ENCODE peak calls at places on chromosomes 16 and 17, in six cellular contexts. W is uterus, E is HCT116, F is pancreas, G is cardiac muscle cell, B is fibroblast of lung. Z is an unnamed sample.

GRCh38 chr16:67750466-67750865 is 31.4 kb upstream of the GFOD2 start:
- DNase-seq in F (no peak), G (no peak), E (no peak), W (no peak), B (no peak), Z (no peak)

GRCh38 chr17:45700171-45701090 is 83.7 kb upstream of the CRHR1 start:
- DNase-seq in W (no peak), G (no peak), B (no peak), E (no peak), F (no peak), Z (no peak)

GRCh38 chr17:37239690-37240344 is 136.0 kb upstream of the C17orf78 start:
- DNase-seq in B (peak; percentile 57), E (peak; percentile 3), F (no peak), G (no peak), W (no peak), Z (no peak)

GRCh38 chr17:63914471-63914870 is 3.4 kb upstream of the CSHL1 start:
- DNase-seq in G (no peak), F (no peak), E (no peak), W (no peak), B (no peak), Z (no peak)

GRCh38 chr16:49528564-49529150 is 155.1 kb downstream of the C16orf78 start:
- DNase-seq in W (no peak), B (peak; percentile 1), G (peak; percentile 73), E (no peak), F (no peak), Z (no peak)

GRCh38 chr17:42849451-42850157 is 1.4 kb upstream of the AOC3 start:
- DNase-seq in E (no peak), W (no peak), G (no peak), B (no peak), F (no peak), Z (no peak)

GRCh38 chr17:9959377-9959981 is 54.4 kb upstream of the RCVRN start:
- DNase-seq in F (no peak), G (peak; percentile 69), E (peak; percentile 28), B (peak; percentile 69), W (peak; percentile 54), Z (no peak)

GRCh38 chr16:1441391-1441829 is 2.9 kb downstream of the CCDC154 start:
- DNase-seq in E (no peak), B (no peak), F (no peak), W (no peak), G (no peak), Z (no peak)

GRCh38 chr16:69150146-69150865 is 17.9 kb downstream of the UTP4 start:
- DNase-seq in B (peak; percentile 87), G (peak; percentile 88), W (peak; percentile 78), F (no peak), E (peak; percentile 55), Z (peak; percentile 65)

GRCh38 chr16:3460121-3460520 is 16.6 kb downstream of the NAA60 start:
- DNase-seq in F (no peak), G (no peak), W (no peak), E (no peak), B (no peak), Z (no peak)

GRCh38 chr16:23351360-23351759 is 49.3 kb downstream of the SCNN1B start:
- DNase-seq in G (no peak), B (no peak), W (no peak), E (no peak), F (no peak), Z (no peak)

GRCh38 chr17:81020767-81021497 is 14.0 kb upstream of the BAIAP2 start:
- DNase-seq in G (no peak), F (peak; percentile 72), E (no peak), W (peak; percentile 20), B (peak; percentile 34), Z (no peak)

DNA sequence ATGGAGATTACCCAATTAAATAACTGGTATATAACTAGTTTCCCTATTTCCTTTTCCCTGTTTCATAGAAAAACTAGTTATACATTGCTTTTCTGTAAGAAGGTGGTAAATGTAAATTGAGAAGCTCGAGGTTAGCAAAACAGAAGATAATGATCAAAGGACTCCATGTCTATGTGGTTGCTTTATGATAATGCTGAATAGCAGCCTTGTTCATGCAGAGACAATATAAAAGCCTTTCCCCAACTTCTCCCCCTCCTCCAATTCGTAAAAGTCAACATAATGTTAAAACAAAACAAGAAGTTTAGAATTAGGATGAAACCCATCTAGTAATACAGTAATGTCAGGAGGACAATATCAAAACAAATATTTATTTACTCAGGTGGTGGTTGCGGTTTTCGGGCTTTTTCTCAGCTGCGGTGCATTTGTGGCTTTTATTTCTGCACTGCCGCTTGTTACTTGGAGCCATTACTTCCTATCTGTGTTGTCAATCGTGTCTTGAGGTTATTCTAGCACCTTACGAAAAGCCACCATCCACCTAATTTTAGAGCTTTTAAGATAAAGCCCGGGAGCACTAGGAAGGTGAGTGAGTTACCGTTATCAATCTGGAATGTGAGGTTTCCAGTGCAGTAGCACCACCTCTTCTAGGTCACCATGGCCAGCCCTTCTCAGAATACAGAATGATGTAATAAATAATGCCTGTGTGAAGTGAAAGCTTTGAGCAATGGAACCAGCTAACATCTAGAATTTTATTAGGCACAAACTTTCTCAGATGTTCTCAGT is 297.5 kb downstream of the CDH13 start:
- DNase-seq in E (no peak), B (no peak), W (no peak), G (peak; percentile 40), F (no peak), Z (no peak)
- H3K9me3 ChIP-seq in E (peaks cover 45% of the 10 kb centered on the region), B (no peaks in the 10 kb centered on the region), W (no peaks in the 10 kb centered on the region), G (no peaks in the 10 kb centered on the region), F (no peaks in the 10 kb centered on the region), Z (no peaks in the 10 kb centered on the region)

GRCh38 chr17:34584805-34585416 is 5.5 kb downstream of the TMEM132E start:
- DNase-seq in B (peak; percentile 15), F (no peak), G (peak; percentile 77), W (no peak), E (no peak), Z (no peak)
- TF ChIP-seq CTCF in B (no peak), F (no peak), G (peak; percentile 34), W (no peak), E (no peak), Z (peak; percentile 6)

GRCh38 chr16:29900888-29901606 is 759 bp downstream of the ASPHD1 start:
- DNase-seq in E (no peak), W (no peak), G (no peak), B (no peak), F (no peak), Z (no peak)

GRCh38 chr16:29899516-29900101 is at the start of gene SEZ6L2:
- DNase-seq in E (peak; percentile 90), B (peak; percentile 81), F (peak; percentile 94), G (peak; percentile 73), W (peak; percentile 62), Z (peak; percentile 65)

GRCh38 chr16:29903579-29903978 is 3.3 kb downstream of the ASPHD1 start:
- DNase-seq in G (no peak), B (no peak), E (no peak), W (no peak), F (no peak), Z (no peak)

GRCh38 chr16:29900102-29900887 is at the start of gene ASPHD1:
- DNase-seq in E (peak; percentile 29), W (peak; percentile 58), G (peak; percentile 88), F (peak; percentile 90), B (peak; percentile 67), Z (peak; percentile 42)

DNA sequence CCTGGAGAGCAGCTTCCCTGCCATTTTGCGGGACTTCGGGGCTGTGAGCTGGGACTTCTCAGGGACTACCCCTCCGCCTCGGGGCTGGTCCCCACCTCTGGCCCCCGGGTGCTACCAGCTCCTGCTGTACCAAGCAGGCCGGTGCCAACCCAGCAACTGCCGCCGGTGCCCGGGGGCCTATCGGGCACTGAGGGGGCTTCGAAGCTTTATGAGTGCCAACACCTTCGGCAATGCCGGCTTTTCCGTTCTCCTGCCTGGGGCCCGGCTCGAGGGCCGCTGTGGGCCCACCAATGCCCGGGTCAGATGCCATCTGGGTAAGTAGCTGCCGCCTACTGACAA is 1.3 kb downstream of the ASPHD1 start:
- DNase-seq in W (no peak), B (no peak), F (peak; percentile 76), G (no peak), E (no peak), Z (no peak)
- H3K27ac ChIP-seq in W (no peak overlapping the region), B (no peak overlapping the region), F (no peak overlapping the region), G (no peak overlapping the region), E (peak overlapping the region; percentile 78), Z (peak overlapping the region; percentile 73)

GRCh38 chr16:59881366-59881765 is 1147.2 kb upstream of the GOT2 start:
- DNase-seq in F (no peak), E (no peak), W (no peak), B (no peak), G (no peak), Z (no peak)

GRCh38 chr16:59880626-59881025 is 1146.5 kb upstream of the GOT2 start:
- DNase-seq in W (no peak), F (no peak), B (no peak), E (no peak), G (no peak), Z (no peak)

GRCh38 chr16:59878999-59879398 is 1144.9 kb upstream of the GOT2 start:
- DNase-seq in W (no peak), G (no peak), F (no peak), E (no peak), B (no peak), Z (no peak)

DNA sequence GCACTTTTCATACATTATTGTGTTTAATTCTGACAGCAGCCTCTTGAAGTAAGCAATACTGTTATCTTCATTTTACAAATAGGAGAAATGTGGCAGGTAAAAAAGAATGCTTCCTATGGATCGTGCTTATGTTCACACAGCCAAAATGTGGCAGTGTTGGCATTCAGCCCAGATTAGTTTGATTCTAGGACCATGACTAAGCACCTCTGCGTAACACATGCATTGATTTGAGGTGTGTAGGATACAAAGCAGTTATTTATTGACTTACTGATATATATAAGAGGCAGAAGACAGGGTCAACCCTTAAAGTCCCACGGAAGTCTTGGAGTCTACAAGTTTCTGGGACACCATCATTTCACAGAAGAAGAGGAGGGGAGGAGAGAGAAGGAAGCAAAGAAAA is 1144.4 kb upstream of the GOT2 start:
- DNase-seq in G (peak; percentile 61), E (no peak), B (peak; percentile 75), F (no peak), W (no peak), Z (no peak)
- H3K9me3 ChIP-seq in G (no peaks in the 10 kb centered on the region), E (peaks cover 13% of the 10 kb centered on the region), B (no peaks in the 10 kb centered on the region), F (no peaks in the 10 kb centered on the region), W (no peaks in the 10 kb centered on the region), Z (no peaks in the 10 kb centered on the region)

DNA sequence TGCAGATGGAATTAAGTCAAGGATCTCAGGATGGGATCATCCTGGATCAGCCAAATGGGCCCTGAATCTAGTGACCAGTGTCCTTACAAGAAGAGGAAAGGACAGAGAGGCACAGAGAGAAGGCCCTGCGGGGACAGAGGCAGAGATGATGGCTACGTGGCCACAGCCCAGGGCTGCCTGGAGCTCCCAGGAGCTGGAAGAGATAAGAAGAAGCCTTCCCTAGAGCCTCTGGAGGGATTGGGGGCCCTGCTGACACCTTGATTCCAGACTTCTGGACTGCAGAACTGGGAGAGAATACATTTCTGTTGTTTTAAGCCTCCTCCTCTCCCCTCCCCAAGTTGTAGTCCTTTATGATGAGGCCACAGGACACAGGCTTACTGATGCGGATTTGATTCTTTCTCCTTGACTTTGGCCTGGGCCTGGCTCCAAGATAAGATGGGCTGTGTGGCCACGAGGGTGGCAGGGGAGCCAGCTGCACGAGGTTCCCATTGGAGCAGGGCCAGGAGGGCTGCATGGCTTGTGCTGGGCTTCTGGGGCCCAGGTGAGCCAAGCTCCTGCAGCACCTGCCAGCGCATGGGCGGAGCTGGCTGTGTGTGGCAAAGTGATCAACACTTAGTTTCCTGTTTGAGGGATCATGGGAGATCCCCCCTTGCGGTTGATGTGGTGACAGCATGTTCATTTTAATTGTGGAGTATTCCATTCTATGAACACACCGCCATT is 146.1 kb downstream of the IRF8 start:
- DNase-seq in B (no peak), E (no peak), F (no peak), W (no peak), G (no peak), Z (no peak)
- TF ChIP-seq CTCF in B (no peak), E (no peak), F (no peak), W (no peak), G (no peak), Z (no peak)

GRCh38 chr17:82247175-82247823 is 18.5 kb downstream of the SLC16A3 start:
- DNase-seq in W (no peak), B (peak; percentile 38), F (peak; percentile 32), E (no peak), G (no peak), Z (no peak)
- H3K27ac ChIP-seq in W (peak overlapping the region; percentile 72), B (peak overlapping the region; percentile 37), F (no peak overlapping the region), E (peak overlapping the region; percentile 75), G (no peak overlapping the region), Z (peak overlapping the region; percentile 43)